ENCODE peak calls at places on chromosome 20, in nine cellular contexts. Z is PC-3, V is heart right ventricle, H is thyroid gland, W is right lobe of liver, A is HCT116, E is adrenal gland, M is ovary, G is K562. S is an unnamed sample.

GRCh38 chr20:37357481-37358365 is 11.8 kb downstream of the SRC start:
- DNase-seq in Z (no peak), V (no peak), H (no peak), W (no peak), A (no peak), E (peak; percentile 29), M (no peak), G (no peak), S (no peak)

GRCh38 chr20:58127731-58128130 is 100.7 kb downstream of the ANKRD60 start:
- DNase-seq in Z (peak; percentile 100), V (no peak), H (no peak), W (no peak), A (peak; percentile 71), E (no peak), M (no peak), G (no peak), S (no peak)

GRCh38 chr20:7879883-7880282 is 60.4 kb downstream of the HAO1 start:
- DNase-seq in Z (peak; percentile 90), V (no peak), H (no peak), W (no peak), A (no peak), E (no peak), M (no peak), G (no peak), S (no peak)

GRCh38 chr20:1224205-1224604 is 1.6 kb upstream of the RAD21L1 start:
- DNase-seq in Z (no peak), V (no peak), H (no peak), W (no peak), A (no peak), E (no peak), M (no peak), G (no peak), S (no peak)

GRCh38 chr20:16363832-16364687 is 209.2 kb downstream of the KIF16B start:
- DNase-seq in Z (no peak), V (no peak), H (no peak), W (no peak), A (no peak), E (no peak), M (no peak), G (no peak), S (no peak)

GRCh38 chr20:3749689-3750639 is 17.5 kb downstream of the HSPA12B start:
- DNase-seq in Z (no peak), V (peak; percentile 34), H (peak; percentile 51), W (no peak), A (no peak), E (no peak), M (no peak), G (peak; percentile 73), S (no peak)

GRCh38 chr20:6663751-6664388 is 103.6 kb upstream of the BMP2 start:
- DNase-seq in Z (no peak), V (no peak), H (no peak), W (no peak), A (no peak), E (no peak), M (no peak), G (no peak), S (no peak)

GRCh38 chr20:3360752-3361151 is 46.7 kb downstream of the DNAAF9 start:
- DNase-seq in Z (no peak), V (no peak), H (no peak), W (no peak), A (no peak), E (peak; percentile 53), M (no peak), G (no peak), S (no peak)

GRCh38 chr20:44961024-44961866 is 1.0 kb upstream of the TOMM34 start:
- DNase-seq in Z (peak; percentile 34), V (no peak), H (no peak), W (no peak), A (no peak), E (no peak), M (no peak), G (no peak), S (no peak)

GRCh38 chr20:44961868-44962267 is 1.7 kb upstream of the TOMM34 start:
- DNase-seq in Z (peak; percentile 68), V (no peak), H (no peak), W (no peak), A (no peak), E (no peak), M (no peak), G (no peak), S (no peak)

GRCh38 chr20:44959082-44959895 is 908 bp downstream of the TOMM34 start:
- DNase-seq in Z (peak; percentile 94), V (no peak), H (peak; percentile 33), W (no peak), A (no peak), E (peak; percentile 51), M (no peak), G (no peak), S (no peak)

GRCh38 chr20:44958276-44958675 is 1.9 kb downstream of the TOMM34 start:
- DNase-seq in Z (no peak), V (no peak), H (no peak), W (no peak), A (no peak), E (no peak), M (no peak), G (no peak), S (no peak)

DNA sequence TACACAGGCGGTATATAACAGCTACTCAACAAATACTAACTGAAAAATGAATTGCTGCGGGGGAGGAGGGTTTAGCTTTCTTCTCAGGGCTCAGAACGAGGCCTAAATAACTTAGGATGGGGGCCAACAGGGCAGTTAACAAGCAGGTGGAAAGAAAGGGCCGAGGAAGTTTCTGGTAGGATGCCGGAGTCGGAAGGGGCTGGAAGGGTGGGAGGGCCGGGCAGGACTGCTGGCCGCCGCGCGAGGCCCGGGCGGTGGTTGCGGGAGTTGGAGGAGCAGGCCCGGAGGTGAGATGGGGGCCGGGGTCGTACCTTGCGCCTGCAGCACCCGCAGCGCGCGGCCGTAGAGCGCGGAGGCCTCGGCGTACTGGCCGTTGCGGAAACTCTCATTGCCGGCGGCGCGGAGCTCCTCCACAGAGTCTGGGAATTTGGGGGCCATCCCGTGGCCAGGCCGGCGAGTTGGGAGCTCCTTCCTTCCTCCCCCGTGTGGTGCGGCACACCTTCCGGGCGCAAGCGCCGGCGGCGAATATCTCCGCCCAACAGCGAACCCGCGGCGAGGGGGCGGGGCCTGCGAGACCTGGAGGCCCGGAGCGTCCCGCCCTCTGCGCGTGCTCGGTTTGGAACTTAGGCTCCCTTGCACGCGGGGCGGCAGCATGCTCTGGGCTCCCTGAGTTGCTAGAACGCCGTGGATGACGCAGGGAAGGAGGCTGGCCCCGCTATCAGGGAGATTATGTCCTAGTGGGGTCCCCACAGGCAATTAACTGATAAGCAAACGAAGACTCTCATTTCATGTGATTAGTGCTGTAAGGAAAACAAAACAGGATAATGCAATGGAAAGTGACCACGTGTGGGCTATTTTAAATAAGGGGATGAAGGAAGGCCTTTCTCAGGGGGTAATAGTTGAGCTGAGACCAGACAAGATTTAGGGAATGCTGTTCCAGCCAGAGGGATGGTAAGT is at the start of gene TOMM34:
- DNase-seq in Z (peak; percentile 97), V (peak; percentile 96), H (peak; percentile 97), W (peak; percentile 98), A (peak; percentile 88), E (peak; percentile 94), M (peak; percentile 95), G (peak; percentile 96), S (peak; percentile 90)
- TF ChIP-seq CTCF in Z (no peak), V (no peak), H (peak; percentile 10), W (no peak), A (no peak), E (no peak), M (no peak), G (peak; percentile 18), S (no peak)

DNA sequence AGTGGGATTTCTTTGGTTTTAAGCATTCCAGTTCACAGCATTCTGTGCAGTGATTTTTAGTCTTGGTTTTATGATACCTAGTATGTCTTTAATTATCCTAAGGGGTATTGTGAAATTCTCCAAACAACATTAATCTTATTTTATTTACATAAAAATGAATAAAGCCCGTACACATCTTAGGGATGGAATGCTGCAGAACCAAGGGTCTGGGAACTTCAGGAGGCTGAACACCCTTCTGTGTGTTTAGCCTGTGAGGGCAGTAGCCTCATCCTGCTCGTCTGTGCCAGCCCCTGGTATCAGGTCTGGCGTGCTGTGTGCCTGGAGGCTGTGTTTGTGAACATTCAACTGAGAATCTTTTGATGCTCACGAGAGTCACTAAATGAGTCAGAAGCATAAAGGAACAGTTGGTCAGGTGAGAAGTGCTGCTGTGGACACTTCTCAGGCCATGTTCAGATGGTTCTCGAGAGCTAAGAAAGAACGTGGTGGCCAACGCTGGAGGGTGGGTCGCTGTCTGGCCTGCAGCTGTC is 25.2 kb upstream of the C20orf204 start:
- DNase-seq in Z (peak; percentile 11), V (no peak), H (no peak), W (no peak), A (no peak), E (no peak), M (no peak), G (no peak), S (no peak)
- H3K36me3 ChIP-seq in Z (peaks cover 59% of the 10 kb centered on the region), V (peaks cover 38% of the 10 kb centered on the region), H (peaks cover 60% of the 10 kb centered on the region), W (no peaks in the 10 kb centered on the region), A (peaks cover 59% of the 10 kb centered on the region), E (no peaks in the 10 kb centered on the region), M (no peaks in the 10 kb centered on the region), G (peaks cover 78% of the 10 kb centered on the region), S (peaks cover 49% of the 10 kb centered on the region)

GRCh38 chr20:40715491-40715890 is 26.5 kb upstream of the MAFB start:
- DNase-seq in Z (no peak), V (no peak), H (no peak), W (no peak), A (no peak), E (no peak), M (no peak), G (no peak), S (no peak)

GRCh38 chr20:40711078-40711477 is 22.0 kb upstream of the MAFB start:
- DNase-seq in Z (no peak), V (no peak), H (no peak), W (no peak), A (no peak), E (no peak), M (no peak), G (no peak), S (no peak)

GRCh38 chr20:40714916-40715315 is 25.9 kb upstream of the MAFB start:
- DNase-seq in Z (no peak), V (no peak), H (no peak), W (no peak), A (no peak), E (no peak), M (no peak), G (no peak), S (no peak)

GRCh38 chr20:40714109-40714508 is 25.1 kb upstream of the MAFB start:
- DNase-seq in Z (no peak), V (no peak), H (no peak), W (no peak), A (no peak), E (no peak), M (no peak), G (no peak), S (no peak)

DNA sequence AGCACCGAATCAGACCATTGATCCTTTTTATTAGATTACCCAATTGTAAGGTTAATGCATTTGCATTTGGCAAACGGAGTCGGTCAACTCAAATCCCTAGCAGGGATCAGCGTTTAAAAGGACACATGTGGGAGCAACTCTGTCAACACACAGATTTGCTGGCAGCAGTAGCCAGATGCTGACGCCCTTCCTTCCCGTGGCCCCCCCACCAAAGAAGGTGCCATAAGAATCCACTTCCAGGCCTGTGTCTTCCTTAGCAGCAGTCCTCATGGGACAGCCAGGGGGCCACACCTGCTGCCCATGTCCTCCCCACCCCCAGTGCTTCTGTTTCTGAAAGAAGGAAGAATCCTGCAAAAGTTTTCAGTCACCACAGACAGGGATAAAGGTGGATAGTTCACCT is 24.5 kb upstream of the MAFB start:
- DNase-seq in Z (no peak), V (no peak), H (no peak), W (no peak), A (no peak), E (no peak), M (no peak), G (no peak), S (no peak)
- H3K27ac ChIP-seq in Z (no peak overlapping the region), V (no peak overlapping the region), H (no peak overlapping the region), W (no peak overlapping the region), A (no peak overlapping the region), E (no peak overlapping the region), M (no peak overlapping the region), G (no peak overlapping the region), S (no peak overlapping the region)

GRCh38 chr20:35508493-35509218 is 20.8 kb downstream of the C20orf173 start:
- DNase-seq in Z (no peak), V (no peak), H (no peak), W (no peak), A (no peak), E (no peak), M (no peak), G (no peak), S (no peak)

GRCh38 chr20:35515341-35515740 is 14.1 kb downstream of the C20orf173 start:
- DNase-seq in Z (no peak), V (no peak), H (no peak), W (no peak), A (no peak), E (no peak), M (no peak), G (no peak), S (no peak)

GRCh38 chr20:35510946-35511735 is 18.3 kb downstream of the C20orf173 start:
- DNase-seq in Z (no peak), V (no peak), H (no peak), W (no peak), A (no peak), E (no peak), M (no peak), G (no peak), S (no peak)

GRCh38 chr20:35514371-35514960 is 15.0 kb downstream of the C20orf173 start:
- DNase-seq in Z (no peak), V (no peak), H (no peak), W (no peak), A (no peak), E (no peak), M (no peak), G (no peak), S (no peak)

DNA sequence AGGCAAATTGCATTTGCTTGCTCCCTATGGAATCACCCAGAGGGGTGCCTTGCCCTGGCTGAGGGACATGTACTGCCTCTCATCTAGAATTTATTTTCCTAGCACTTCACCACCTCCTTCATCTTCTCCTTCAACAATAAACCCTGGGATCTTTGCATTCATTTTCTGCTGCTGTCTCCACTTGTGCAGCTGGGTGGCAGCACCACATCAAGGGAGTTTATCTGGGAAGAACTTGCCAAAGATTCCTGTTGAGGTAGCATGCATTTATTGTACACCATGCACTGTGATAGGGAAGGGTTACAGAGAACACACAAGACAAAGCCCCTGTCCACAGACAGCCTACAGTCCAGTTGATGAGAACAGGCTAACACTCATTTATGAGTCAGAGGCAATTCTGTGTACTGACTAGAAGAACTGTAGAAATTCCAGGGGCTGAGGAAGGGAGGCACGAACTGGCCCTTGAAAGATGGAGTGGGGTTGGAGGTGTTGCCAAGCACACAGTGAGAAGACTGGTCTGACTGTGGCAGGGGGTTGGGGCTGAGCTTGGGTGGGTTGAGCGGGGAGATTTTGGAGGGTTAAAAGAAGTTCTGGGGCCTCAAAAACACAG is 17.5 kb downstream of the C20orf173 start:
- DNase-seq in Z (peak; percentile 68), V (no peak), H (peak; percentile 9), W (no peak), A (no peak), E (no peak), M (no peak), G (peak; percentile 30), S (no peak)
- TF ChIP-seq CTCF in Z (peak; percentile 92), V (peak; percentile 55), H (peak; percentile 55), W (peak; percentile 51), A (peak; percentile 73), E (peak; percentile 63), M (no peak), G (peak; percentile 81), S (no peak)

S was measured in CD8-positive, alpha-beta T cell.